ENCODE peak calls at places on chromosomes 7 and 10, in five cellular contexts. R is fibroblast of lung, U is pancreas, B is cardiac fibroblast, E is fibroblast of pulmonary artery. S is an unnamed sample.

GRCh38 chr10:78777466-78778256 is 291.1 kb upstream of the ZMIZ1 start:
- DNase-seq in R (peak), U (no peak), B (peak), E (no peak), S (no peak)

GRCh38 chr10:116785867-116786266 is 43.5 kb upstream of the HSPA12A start:
- DNase-seq in R (no peak), U (no peak), B (no peak), E (no peak), S (no peak)

GRCh38 chr10:132337019-132337418 is 5.0 kb downstream of the LRRC27 start:
- DNase-seq in R (peak), U (no peak), B (no peak), E (no peak), S (peak)

GRCh38 chr10:35341521-35341920 is 5.2 kb downstream of the CCNY start:
- DNase-seq in R (no peak), U (no peak), B (no peak), E (no peak), S (no peak)

GRCh38 chr7:158710651-158711102 is 6.1 kb upstream of the NCAPG2 start:
- DNase-seq in R (peak), U (no peak), B (peak), E (peak), S (peak)

GRCh38 chr10:1155791-1156615 is 99.8 kb downstream of the WDR37 start:
- DNase-seq in R (no peak), U (no peak), B (no peak), E (no peak), S (no peak)

GRCh38 chr7:48139461-48139860 is 31.8 kb upstream of the ABCA13 start:
- DNase-seq in R (peak), U (no peak), B (peak), E (peak), S (no peak)

GRCh38 chr10:86730227-86730626 is 26.2 kb upstream of the BMPR1A start:
- DNase-seq in R (no peak), U (peak), B (peak), E (peak), S (no peak)

GRCh38 chr10:96243296-96243695 is 28.1 kb downstream of the BLNK start:
- DNase-seq in R (no peak), U (no peak), B (no peak), E (no peak), S (no peak)

GRCh38 chr10:60968504-60968903 is 24.5 kb upstream of the RHOBTB1 start:
- DNase-seq in R (no peak), U (no peak), B (no peak), E (no peak), S (no peak)

GRCh38 chr7:3892686-3893085 is 591.6 kb downstream of the SDK1 start:
- DNase-seq in R (no peak), U (no peak), B (no peak), E (no peak), S (no peak)

GRCh38 chr7:34501161-34501560 is 156.9 kb upstream of the NPSR1 start:
- DNase-seq in R (no peak), U (no peak), B (no peak), E (no peak), S (no peak)

GRCh38 chr10:78685466-78686163 is 383.2 kb upstream of the ZMIZ1 start:
- DNase-seq in R (peak), U (no peak), B (peak), E (peak), S (peak)

GRCh38 chr10:113357688-113358306 is 195.1 kb upstream of the HABP2 start:
- DNase-seq in R (no peak), U (no peak), B (no peak), E (no peak), S (no peak)

GRCh38 chr7:112990619-112991018 is 96.0 kb downstream of the GPR85 start:
- DNase-seq in R (peak), U (no peak), B (peak), E (peak), S (peak)

GRCh38 chr7:38368191-38368605 is 94.8 kb upstream of the TARP start:
- DNase-seq in R (peak), U (peak), B (peak), E (peak), S (peak)

GRCh38 chr10:57786850-57787750 is 480.6 kb downstream of the IPMK start:
- DNase-seq in R (no peak), U (no peak), B (no peak), E (no peak), S (no peak)

GRCh38 chr10:132447446-132448247 is 50.6 kb downstream of the PWWP2B start:
- DNase-seq in R (peak), U (peak), B (peak), E (peak), S (peak)

GRCh38 chr7:116426428-116427156 is 72.9 kb upstream of the CAV2 start:
- DNase-seq in R (peak), U (no peak), B (peak), E (peak), S (peak)

GRCh38 chr7:50156746-50157145 is 63.7 kb upstream of the ZPBP start:
- DNase-seq in R (no peak), U (no peak), B (no peak), E (no peak), S (no peak)

GRCh38 chr7:157670490-157671357 is 333.9 kb downstream of the DNAJB6 start:
- DNase-seq in R (peak), U (no peak), B (no peak), E (no peak), S (no peak)

GRCh38 chr7:69864283-69864682 is 266.0 kb downstream of the AUTS2 start:
- DNase-seq in R (no peak), U (no peak), B (no peak), E (no peak), S (no peak)

GRCh38 chr7:142629588-142630260 is 119.5 kb upstream of the PRSS1 start:
- DNase-seq in R (peak), U (no peak), B (peak), E (peak), S (peak)

GRCh38 chr10:30857803-30858202 is 173.9 kb downstream of the ZNF438 start:
- DNase-seq in R (peak), U (peak), B (peak), E (peak), S (peak)

GRCh38 chr10:114308470-114309110 is 69.5 kb downstream of the VWA2 start:
- DNase-seq in R (no peak), U (no peak), B (no peak), E (no peak), S (no peak)

DNA sequence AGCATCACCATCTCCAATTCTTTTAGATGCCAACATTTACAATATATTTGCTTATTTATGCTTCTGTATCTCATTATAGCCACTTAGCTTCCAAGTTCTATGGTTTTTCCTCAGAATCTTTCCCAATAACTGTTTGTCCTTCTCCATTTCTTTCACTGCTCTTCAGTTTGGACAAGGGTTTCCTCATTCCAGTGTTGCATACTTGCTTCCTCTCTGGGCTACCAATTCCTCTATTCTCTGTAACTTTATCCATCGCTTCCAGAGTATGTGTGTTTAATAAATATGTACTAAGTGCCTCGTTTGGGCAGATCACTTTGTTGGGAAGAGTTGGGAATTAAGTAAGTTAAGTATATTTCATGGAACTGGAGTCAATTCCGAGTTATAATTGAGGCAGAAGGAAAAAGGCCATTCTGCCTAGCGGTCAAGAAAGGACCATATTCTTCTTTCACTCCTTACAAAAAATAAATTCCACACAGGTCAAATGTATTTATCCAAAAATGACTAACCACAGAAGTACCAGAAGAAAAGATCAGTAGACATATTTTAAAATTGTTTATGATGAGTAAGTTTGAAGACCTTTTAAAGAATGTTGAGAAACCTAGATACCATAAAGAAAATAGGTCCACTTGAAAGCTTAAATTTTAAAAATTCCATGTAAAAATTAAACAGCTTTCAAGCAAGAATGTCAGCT is 10.8 kb downstream of the STAMBPL1 start:
- DNase-seq in R (peak), U (no peak), B (no peak), E (no peak), S (no peak)
- H3K4me3 ChIP-seq in R (no peak), U (no peak), B (no peak), E (no peak), S (no peak)

GRCh38 chr7:44488955-44489354 is 1.5 kb downstream of the NUDCD3 start:
- DNase-seq in R (no peak), U (no peak), B (no peak), E (no peak), S (no peak)
- H3K4me3 ChIP-seq in R (peak), U (peak), B (peak), E (peak), S (no peak)

GRCh38 chr7:74478671-74479065 is 25.0 kb downstream of the GTF2IRD1 start:
- DNase-seq in R (no peak), U (no peak), B (peak), E (no peak), S (no peak)
- H3K4me3 ChIP-seq in R (no peak), U (no peak), B (no peak), E (no peak), S (no peak)

DNA sequence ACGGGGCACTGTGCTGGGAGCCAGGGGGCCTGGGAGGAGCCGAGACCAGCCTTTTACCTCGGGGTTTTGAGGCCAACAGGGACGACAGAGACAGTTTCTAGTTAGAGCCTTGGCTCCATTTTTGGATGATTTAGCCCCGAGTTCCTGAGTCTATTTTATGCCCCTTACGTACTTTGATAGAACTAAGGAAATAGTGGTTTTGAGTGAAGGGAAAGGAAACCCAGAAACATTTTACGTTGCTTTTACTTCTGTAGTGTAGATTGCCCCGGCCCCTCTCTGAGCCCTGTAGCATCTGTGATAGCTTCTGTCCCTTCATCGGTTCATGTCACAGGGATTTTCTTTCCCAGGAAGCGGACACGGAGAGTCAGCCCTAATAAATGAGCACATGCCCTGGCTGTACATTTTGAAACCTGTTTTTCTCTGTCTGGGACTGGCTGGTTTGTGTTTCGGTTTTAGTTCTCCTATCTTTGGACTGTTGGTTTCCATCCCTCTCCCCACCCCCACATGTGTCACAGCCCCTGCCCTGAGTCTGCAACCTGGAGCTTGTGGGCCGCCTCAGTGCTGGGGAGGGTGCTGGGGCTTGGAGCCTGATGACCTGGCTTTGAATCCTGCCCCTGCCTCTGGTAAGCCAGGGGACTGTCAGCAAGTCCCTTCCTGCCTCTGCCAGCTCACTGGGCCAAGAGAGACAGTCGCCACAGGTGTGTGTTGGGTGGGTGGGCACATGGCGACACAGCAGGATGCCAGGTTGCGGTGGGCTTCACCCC is 6.9 kb upstream of the ORAI2 start:
- DNase-seq in R (no peak), U (no peak), B (no peak), E (no peak), S (no peak)
- H3K4me3 ChIP-seq in R (no peak), U (no peak), B (no peak), E (no peak), S (no peak)

GRCh38 chr7:1099637-1100036 is 11.7 kb downstream of the GPER1 start:
- DNase-seq in R (no peak), U (no peak), B (no peak), E (no peak), S (no peak)
- H3K4me3 ChIP-seq in R (no peak), U (no peak), B (no peak), E (no peak), S (no peak)

DNA sequence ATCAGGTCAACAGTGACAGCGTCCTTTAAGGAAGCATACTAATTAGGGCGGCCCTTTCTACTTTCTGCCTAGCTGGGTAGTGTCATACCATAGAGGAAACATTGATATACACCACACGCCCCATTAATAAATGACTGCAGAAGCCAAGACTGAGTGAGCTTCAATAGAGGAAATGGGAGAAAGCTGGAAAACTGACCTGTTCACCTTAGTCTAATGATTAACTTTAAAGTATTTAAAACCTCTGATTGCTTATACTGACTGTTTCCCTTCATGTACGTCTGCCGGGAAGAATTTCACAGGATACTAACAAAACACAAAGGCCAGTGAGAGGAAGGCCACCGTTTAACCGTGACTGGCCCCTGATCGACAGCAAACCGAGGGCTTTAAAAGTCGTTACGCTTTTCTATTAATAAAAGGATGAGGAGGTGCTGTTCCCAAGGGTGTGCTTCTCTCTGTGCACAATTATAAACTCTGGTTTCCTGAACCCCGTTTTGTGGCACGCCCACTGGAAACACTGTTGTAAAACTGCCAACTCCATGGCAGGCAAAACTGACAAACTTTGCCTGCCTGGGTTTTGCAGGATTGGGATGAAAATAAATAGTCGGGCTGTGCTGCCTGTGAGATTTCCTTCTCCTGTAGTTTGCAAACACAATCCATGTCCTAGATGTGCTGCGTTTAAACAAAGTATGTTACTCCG is 137.6 kb downstream of the NRP1 start:
- DNase-seq in R (peak), U (no peak), B (no peak), E (no peak), S (no peak)
- H3K4me3 ChIP-seq in R (no peak), U (peak), B (no peak), E (no peak), S (no peak)

S was measured in bronchial epithelial cell.